ENCODE peak calls at places on chromosomes 13 and 19, in eight cellular contexts. L, S, A, R, C, K, T and B are unnamed samples.

GRCh38 chr19:11210656-11210928 is 13.2 kb upstream of the KANK2 start:
- DNase-seq in A (no peak), L (no peak), T (no peak), K (no peak), S (no peak), C (no peak), R (no peak), B (no peak)

GRCh38 chr13:73859841-73860240 is 274.4 kb downstream of the KLF12 start:
- DNase-seq in S (no peak), C (no peak), A (no peak), R (no peak), L (no peak), T (no peak), K (no peak), B (no peak)

GRCh38 chr13:85332595-85332994 is 466.6 kb downstream of the SLITRK6 start:
- DNase-seq in T (no peak), R (no peak), L (no peak), K (no peak), A (no peak), C (no peak), S (no peak), B (no peak)

GRCh38 chr19:40803857-40804782 is 5.1 kb downstream of the EGLN2 start:
- DNase-seq in L (peak), K (no peak), R (peak), S (no peak), T (no peak), A (no peak), C (peak), B (peak)

GRCh38 chr19:46373573-46374359 is 26.9 kb downstream of the PPP5C start:
- DNase-seq in K (peak), A (peak), L (no peak), C (peak), S (peak), T (peak), R (peak), B (no peak)

GRCh38 chr13:29937836-29938235 is 87.4 kb upstream of the UBL3 start:
- DNase-seq in S (no peak), T (no peak), A (no peak), C (no peak), L (no peak), R (no peak), K (no peak), B (peak)

GRCh38 chr13:57409656-57410055 is 221.9 kb upstream of the PCDH17 start:
- DNase-seq in T (no peak), K (no peak), S (no peak), A (no peak), C (no peak), L (no peak), R (no peak), B (no peak)

GRCh38 chr19:31438401-31439269 is 89.4 kb upstream of the TSHZ3 start:
- DNase-seq in K (no peak), A (no peak), T (no peak), C (no peak), S (no peak), R (no peak), L (no peak), B (no peak)

GRCh38 chr13:23741879-23742510 is 147.2 kb downstream of the MIPEP start:
- DNase-seq in K (no peak), T (no peak), C (no peak), S (no peak), A (peak), R (no peak), L (no peak), B (peak)

GRCh38 chr19:19386373-19386869 is 19.1 kb upstream of the GATAD2A start:
- DNase-seq in R (no peak), K (no peak), L (no peak), S (no peak), A (no peak), C (no peak), T (no peak), B (peak)

GRCh38 chr19:45090598-45090997 is 2.4 kb upstream of the PPP1R37 start:
- DNase-seq in T (no peak), A (no peak), K (no peak), L (no peak), R (no peak), C (no peak), S (no peak), B (no peak)

GRCh38 chr19:1247747-1248453 is 483 bp upstream of the MIDN start:
- DNase-seq in S (peak), L (peak), K (no peak), R (peak), T (peak), C (peak), A (peak), B (peak)

GRCh38 chr19:48511800-48512503 is at the start of gene LMTK3:
- DNase-seq in R (no peak), C (peak), S (no peak), K (no peak), L (no peak), T (no peak), A (no peak), B (peak)

GRCh38 chr19:42156571-42156970 is 24.3 kb upstream of the POU2F2 start:
- DNase-seq in L (no peak), K (no peak), T (no peak), A (no peak), S (no peak), R (no peak), C (no peak), B (no peak)

GRCh38 chr19:31510635-31511034 is 161.4 kb upstream of the TSHZ3 start:
- DNase-seq in C (no peak), K (peak), R (no peak), L (no peak), A (no peak), S (no peak), T (no peak), B (no peak)

GRCh38 chr19:7539827-7540425 is 4.4 kb downstream of the PNPLA6 start:
- DNase-seq in R (no peak), T (no peak), C (no peak), A (no peak), S (no peak), K (no peak), L (no peak), B (no peak)

GRCh38 chr13:50457430-50458393 is 385.8 kb downstream of the DLEU7 start:
- DNase-seq in C (no peak), K (no peak), A (no peak), T (no peak), R (no peak), L (no peak), S (no peak), B (no peak)

GRCh38 chr13:44131069-44131614 is 242.5 kb upstream of the SERP2 start:
- DNase-seq in T (no peak), S (no peak), K (no peak), A (no peak), R (no peak), L (no peak), C (no peak), B (no peak)

GRCh38 chr13:31029129-31029528 is 96.7 kb downstream of the TEX26 start:
- DNase-seq in C (no peak), T (no peak), K (no peak), R (no peak), L (no peak), S (no peak), A (no peak), B (no peak)

GRCh38 chr13:89686171-89686570 is 1661.3 kb upstream of the MIR17HG start:
- DNase-seq in S (no peak), K (no peak), T (no peak), L (no peak), C (no peak), R (no peak), A (no peak), B (no peak)

GRCh38 chr13:94825507-94825906 is 113.2 kb upstream of the SOX21 start:
- DNase-seq in S (peak), L (no peak), T (peak), A (peak), K (no peak), C (peak), R (peak), B (no peak)

GRCh38 chr13:24228852-24229458 is 68.4 kb downstream of the SPATA13 start:
- DNase-seq in L (peak), K (no peak), C (peak), S (peak), T (peak), R (peak), A (peak), B (peak)

GRCh38 chr19:22622901-22623840 is 11.0 kb upstream of the ZNF492 start:
- DNase-seq in T (no peak), A (no peak), S (no peak), K (peak), R (no peak), L (no peak), C (no peak), B (no peak)

GRCh38 chr13:108086678-108087077 is 128.7 kb downstream of the LIG4 start:
- DNase-seq in C (no peak), R (no peak), A (peak), S (peak), L (no peak), T (peak), K (no peak), B (peak)

GRCh38 chr13:51552027-51552426 is 32.2 kb upstream of the WDFY2 start:
- DNase-seq in K (no peak), R (no peak), A (peak), C (no peak), S (no peak), T (no peak), L (no peak), B (no peak)

GRCh38 chr13:74922963-74923362 is 559.0 kb downstream of the TBC1D4 start:
- DNase-seq in L (no peak), R (no peak), C (no peak), K (no peak), A (no peak), T (no peak), S (no peak), B (no peak)

GRCh38 chr13:26300140-26300539 is 46.2 kb downstream of the CDK8 start:
- DNase-seq in L (no peak), S (peak), R (no peak), C (no peak), A (peak), T (peak), K (no peak), B (peak)

GRCh38 chr19:39046037-39046821 is 13.9 kb upstream of the FBXO27 start:
- DNase-seq in K (no peak), C (no peak), R (no peak), T (no peak), A (peak), S (no peak), L (peak), B (no peak)

GRCh38 chr19:29687244-29687896 is 22.1 kb downstream of the PLEKHF1 start:
- DNase-seq in C (no peak), T (peak), K (no peak), S (peak), R (no peak), L (no peak), A (peak), B (peak)

GRCh38 chr19:51511353-51511752 is 9.8 kb upstream of the SIGLEC12 start:
- DNase-seq in T (no peak), A (peak), S (no peak), C (no peak), L (peak), K (no peak), R (no peak), B (peak)

GRCh38 chr19:10305139-10305806 is 4.3 kb downstream of the ZGLP1 start:
- DNase-seq in L (no peak), A (no peak), C (no peak), K (no peak), T (peak), S (no peak), R (no peak), B (no peak)

DNA sequence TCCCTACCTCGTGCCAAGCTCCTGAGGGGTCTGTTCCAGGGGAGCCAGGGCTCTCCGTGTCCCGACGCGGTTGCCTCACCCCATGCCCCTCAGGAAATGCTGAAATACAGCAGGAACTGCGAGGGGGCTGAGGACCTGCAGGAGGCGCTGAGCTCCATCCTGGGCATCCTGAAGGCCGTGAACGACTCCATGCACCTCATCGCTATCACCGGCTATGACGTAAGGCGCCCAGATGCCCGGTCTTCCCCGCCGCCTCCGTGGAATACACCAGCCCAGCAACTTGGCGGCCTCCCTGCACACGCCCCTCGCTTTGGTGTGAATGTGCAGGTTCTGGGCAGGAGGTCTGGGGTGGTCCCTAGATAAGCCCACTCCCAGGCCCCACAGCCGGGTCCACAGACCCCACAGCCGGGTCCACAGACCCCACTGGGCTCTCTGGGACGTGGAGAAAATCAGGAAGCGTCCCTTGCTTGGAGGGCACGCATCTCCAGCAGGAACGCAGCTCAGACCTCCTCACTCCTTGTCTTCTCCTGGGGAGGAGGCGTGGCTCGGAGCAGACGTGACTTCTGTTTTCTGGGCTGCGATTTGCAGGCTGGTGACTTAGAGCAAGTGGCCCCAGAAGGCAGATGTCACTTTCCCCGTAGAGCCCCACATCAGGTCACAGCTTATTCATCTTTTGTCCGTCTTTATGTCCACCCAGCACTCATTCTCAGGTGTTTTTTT is 19.4 kb upstream of the F7 start:
- DNase-seq in S (no peak), C (no peak), K (no peak), T (no peak), L (no peak), A (no peak), R (no peak), B (no peak)
- TF ChIP-seq CTCF in S (peak), C (no peak), K (no peak), T (no peak), L (peak), A (peak), R (no peak), B (no peak)

GRCh38 chr19:4456566-4456842 is 1.1 kb downstream of the UBXN6 start:
- DNase-seq in S (peak), C (no peak), K (no peak), A (peak), T (peak), R (peak), L (no peak), B (no peak)

GRCh38 chr19:4456843-4457653 is 546 bp downstream of the UBXN6 start:
- DNase-seq in C (peak), L (no peak), A (peak), R (peak), S (peak), T (peak), K (no peak), B (peak)

GRCh38 chr19:4454952-4455738 is 2.4 kb downstream of the UBXN6 start:
- DNase-seq in L (no peak), T (peak), S (peak), R (no peak), C (no peak), A (peak), K (no peak), B (no peak)

GRCh38 chr19:4454621-4454951 is 3.0 kb downstream of the UBXN6 start:
- DNase-seq in A (no peak), S (no peak), K (no peak), T (no peak), R (no peak), L (no peak), C (no peak), B (no peak)

DNA sequence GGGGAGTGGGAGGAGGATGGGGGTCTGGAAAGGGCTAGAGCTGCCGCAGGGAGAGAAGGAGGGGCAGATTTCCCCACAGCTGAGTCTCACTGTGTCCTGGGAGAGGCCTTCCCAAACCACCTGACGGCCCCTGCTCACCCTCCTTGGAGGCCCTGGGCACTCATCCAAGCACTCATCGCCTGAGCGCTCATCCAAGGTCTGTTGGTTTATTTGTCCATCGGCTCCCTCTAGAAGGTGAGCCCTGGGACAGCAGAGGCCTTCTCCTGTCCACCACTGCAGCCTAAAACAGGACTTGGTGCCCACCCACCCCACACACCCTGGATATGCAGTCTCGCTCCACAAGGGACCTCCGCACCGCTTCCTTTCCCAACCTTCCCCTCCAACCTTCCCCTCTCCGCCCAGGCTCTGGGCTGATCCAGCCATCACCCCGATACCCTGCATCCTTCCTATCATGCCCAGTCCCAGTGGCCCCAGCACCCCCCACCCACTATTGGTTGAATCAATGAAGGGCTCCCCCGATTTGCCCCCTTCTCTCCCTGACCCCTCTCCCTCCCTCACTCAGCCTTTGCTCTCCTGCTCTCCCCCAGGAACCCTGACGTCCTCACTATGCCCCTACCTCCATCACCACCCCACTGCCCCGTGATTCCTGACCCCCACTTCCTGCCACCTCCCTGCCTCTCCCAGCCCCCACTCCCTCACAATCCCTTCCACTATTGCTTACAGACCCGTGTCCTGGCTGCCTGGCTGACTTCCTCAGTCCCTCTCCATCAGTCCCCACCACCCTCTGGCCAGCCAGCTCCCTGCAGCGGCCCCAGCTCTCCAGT is 1.6 kb downstream of the UBXN6 start:
- DNase-seq in A (peak), S (peak), L (peak), T (peak), R (no peak), K (no peak), C (no peak), B (no peak)
- TF ChIP-seq CTCF in A (peak), S (no peak), L (peak), T (peak), R (no peak), K (no peak), C (no peak), B (no peak)

DNA sequence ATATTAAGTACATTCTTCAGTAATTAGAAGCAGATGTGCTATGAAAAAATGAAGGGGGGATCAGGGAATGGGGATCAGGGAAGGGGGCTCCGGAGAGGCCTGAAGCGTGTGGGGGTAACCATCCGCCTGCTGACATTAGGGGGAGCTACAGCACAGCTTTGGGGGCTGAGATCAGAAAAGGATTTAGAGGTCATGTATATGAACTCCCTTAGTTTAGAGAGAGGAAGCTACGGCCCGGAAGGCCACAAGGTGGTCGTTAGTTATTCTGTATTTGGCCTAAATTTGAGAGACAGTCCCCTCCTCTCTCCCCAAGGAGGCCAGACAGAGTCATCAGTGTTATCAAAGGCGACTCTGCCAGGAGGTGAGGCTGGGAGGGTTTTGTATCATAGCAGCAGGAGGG is 99.0 kb downstream of the TM9SF2 start:
- DNase-seq in K (no peak), L (peak), A (no peak), C (no peak), S (no peak), R (no peak), T (no peak), B (peak)
- TF ChIP-seq CTCF in K (no peak), L (peak), A (peak), C (no peak), S (peak), R (no peak), T (no peak), B (peak)

GRCh38 chr13:105202384-105202783 is 1333.1 kb downstream of the EFNB2 start:
- DNase-seq in T (no peak), A (peak), R (no peak), L (no peak), C (peak), K (no peak), S (peak), B (no peak)
- TF ChIP-seq CTCF in T (peak), A (peak), R (peak), L (no peak), C (no peak), K (peak), S (peak), B (no peak)

GRCh38 chr19:17489392-17490030 is 19.2 kb downstream of the SLC27A1 start:
- DNase-seq in K (no peak), C (no peak), T (no peak), S (no peak), R (no peak), A (no peak), L (no peak), B (no peak)

GRCh38 chr19:17486545-17486944 is 16.2 kb downstream of the SLC27A1 start:
- DNase-seq in R (no peak), T (no peak), A (no peak), K (no peak), S (no peak), C (no peak), L (no peak), B (no peak)

GRCh38 chr19:17490411-17490810 is 20.1 kb downstream of the SLC27A1 start:
- DNase-seq in K (no peak), T (no peak), C (no peak), S (no peak), A (no peak), R (no peak), L (no peak), B (peak)

GRCh38 chr19:17487240-17488121 is 17.2 kb downstream of the SLC27A1 start:
- DNase-seq in K (no peak), S (no peak), R (no peak), A (no peak), C (no peak), T (no peak), L (no peak), B (no peak)

DNA sequence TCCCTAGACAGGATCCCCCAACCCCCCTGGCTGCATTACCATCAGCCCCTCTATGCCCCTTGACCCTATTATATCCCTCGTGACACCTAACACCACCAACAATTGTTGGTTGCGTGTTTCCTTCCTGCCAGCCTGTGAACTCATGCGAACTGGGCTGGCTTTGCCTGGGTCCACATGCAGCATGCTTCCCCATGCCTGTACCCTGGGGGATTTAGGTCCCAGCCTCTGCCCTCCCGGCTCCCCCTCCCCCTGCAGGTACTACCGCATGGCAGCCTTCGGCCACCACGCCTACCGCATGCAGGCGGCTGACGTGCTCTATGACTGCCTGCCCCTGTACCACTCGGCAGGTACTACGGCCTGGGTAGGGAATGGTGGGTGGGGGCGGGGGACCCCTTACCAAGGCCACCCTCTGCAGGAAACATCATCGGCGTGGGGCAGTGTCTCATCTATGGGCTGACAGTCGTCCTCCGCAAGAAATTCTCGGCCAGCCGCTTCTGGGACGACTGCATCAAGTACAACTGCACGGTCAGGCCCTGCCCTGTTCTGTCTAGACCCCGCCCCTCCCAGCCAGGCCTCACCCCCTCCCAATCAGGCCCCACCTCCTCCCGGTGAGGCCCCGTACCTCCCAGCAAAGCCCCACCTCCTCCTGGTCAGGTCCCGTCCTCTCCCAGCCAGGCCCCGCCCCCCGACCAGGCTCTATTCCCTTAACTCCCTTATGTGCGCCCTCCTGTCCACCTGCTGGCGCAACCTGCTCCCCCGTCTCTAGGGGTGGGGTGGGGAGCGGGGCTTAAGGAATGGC is 18.5 kb downstream of the SLC27A1 start:
- DNase-seq in A (no peak), S (no peak), R (peak), C (peak), L (peak), T (no peak), K (peak), B (peak)
- TF ChIP-seq CTCF in A (no peak), S (no peak), R (no peak), C (no peak), L (peak), T (no peak), K (no peak), B (no peak)